ENCODE peak calls at places on chromosomes 12 and 14, in six cellular contexts. R is astrocyte of the spinal cord, Y is kidney, O is adrenal gland, Z is brain microvascular endothelial cell, H is fibroblast of lung. Q is an unnamed sample.

GRCh38 chr12:38904932-38905479 is 385 bp downstream of the CPNE8 start:
- DNase-seq in H (peak), Y (peak), R (peak), Z (peak), O (peak), Q (peak)

GRCh38 chr12:124493809-124494750 is 73.3 kb downstream of the NCOR2 start:
- DNase-seq in O (no peak), Y (peak), R (no peak), H (no peak), Z (no peak), Q (no peak)

GRCh38 chr14:54680636-54681035 is 113.7 kb downstream of the SAMD4A start:
- DNase-seq in R (peak), Y (no peak), Z (no peak), H (no peak), O (no peak), Q (no peak)

GRCh38 chr12:120229071-120229582 is 28.2 kb upstream of the RPLP0 start:
- DNase-seq in O (peak), Y (no peak), H (no peak), Z (no peak), R (no peak), Q (no peak)

GRCh38 chr14:76657404-76657803 is 103.9 kb upstream of the VASH1 start:
- DNase-seq in Y (no peak), R (no peak), O (no peak), Z (no peak), H (no peak), Q (no peak)

GRCh38 chr14:96734076-96734622 is 63.0 kb upstream of the VRK1 start:
- DNase-seq in Z (no peak), O (no peak), H (no peak), R (no peak), Y (no peak), Q (no peak)

GRCh38 chr14:31992051-31992450 is 85.1 kb upstream of the ARHGAP5 start:
- DNase-seq in R (peak), Z (peak), H (peak), Y (no peak), O (no peak), Q (no peak)

GRCh38 chr14:102857444-102857843 is 65.0 kb upstream of the AMN start:
- DNase-seq in Z (no peak), H (peak), O (no peak), R (no peak), Y (no peak), Q (no peak)

GRCh38 chr12:109840349-109841073 is 7.3 kb upstream of the TRPV4 start:
- DNase-seq in Z (no peak), O (no peak), H (no peak), R (no peak), Y (no peak), Q (no peak)

GRCh38 chr14:94769413-94770250 is at the start of gene GSC:
- DNase-seq in Y (peak), H (peak), Z (no peak), R (peak), O (peak), Q (no peak)

GRCh38 chr12:685388-685787 is 22.1 kb upstream of the NINJ2 start:
- DNase-seq in Z (peak), Y (no peak), R (peak), O (no peak), H (peak), Q (no peak)

GRCh38 chr14:69708586-69709169 is 58.3 kb upstream of the SRSF5 start:
- DNase-seq in Y (peak), Z (no peak), H (no peak), O (no peak), R (no peak), Q (no peak)

GRCh38 chr12:54479421-54479820 is 6.0 kb upstream of the GTSF1 start:
- DNase-seq in Z (peak), O (no peak), Y (no peak), R (peak), H (peak), Q (no peak)

GRCh38 chr12:101700299-101700820 is 2.9 kb downstream of the CHPT1 start:
- DNase-seq in O (no peak), H (no peak), R (no peak), Y (no peak), Z (no peak), Q (no peak)

GRCh38 chr12:124686001-124686884 is 118.8 kb upstream of the NCOR2 start:
- DNase-seq in Y (peak), H (peak), O (peak), Z (peak), R (peak), Q (no peak)

GRCh38 chr12:100716949-100717732 is 77.4 kb upstream of the ANO4 start:
- DNase-seq in H (peak), Z (no peak), R (peak), Y (no peak), O (no peak), Q (no peak)

GRCh38 chr12:59657266-59657665 is 61.4 kb downstream of the SLC16A7 start:
- DNase-seq in R (peak), Y (no peak), Z (no peak), H (peak), O (no peak), Q (no peak)

GRCh38 chr14:49594347-49595089 is 4.2 kb upstream of the LRR1 start:
- DNase-seq in R (peak), Z (peak), Y (no peak), O (peak), H (peak), Q (no peak)

GRCh38 chr12:6226002-6226700 is 26.0 kb downstream of the CD9 start:
- DNase-seq in Z (no peak), H (peak), R (peak), Y (no peak), O (peak), Q (no peak)

GRCh38 chr12:92629349-92630065 is 73.3 kb upstream of the PLEKHG7 start:
- DNase-seq in O (peak), H (peak), R (peak), Y (peak), Z (peak), Q (no peak)

GRCh38 chr14:93705513-93706156 is 82.7 kb downstream of the PRIMA1 start:
- DNase-seq in Z (no peak), H (no peak), R (no peak), Y (no peak), O (no peak), Q (no peak)

GRCh38 chr12:68617160-68617926 is 6.6 kb downstream of the RAP1B start:
- DNase-seq in H (peak), O (no peak), Z (peak), Y (no peak), R (peak), Q (no peak)

GRCh38 chr14:60648169-60648933 is 926 bp downstream of the SIX1 start:
- DNase-seq in Y (peak), O (no peak), R (peak), H (no peak), Z (no peak), Q (no peak)

GRCh38 chr12:125492354-125493270 is 427.4 kb downstream of the AACS start:
- DNase-seq in O (no peak), R (no peak), H (no peak), Z (no peak), Y (no peak), Q (no peak)

GRCh38 chr12:111377440-111377839 is 8.5 kb upstream of the PHETA1 start:
- DNase-seq in Y (no peak), H (no peak), R (no peak), O (no peak), Z (no peak), Q (no peak)

GRCh38 chr12:53195516-53196420 is 11.3 kb downstream of the ITGB7 start:
- DNase-seq in Z (no peak), R (no peak), Y (no peak), H (peak), O (no peak), Q (no peak)

GRCh38 chr12:26493656-26494055 is 298.3 kb downstream of the SSPN start:
- DNase-seq in R (no peak), O (no peak), Z (no peak), Y (no peak), H (peak), Q (no peak)

GRCh38 chr14:24895243-24895583 is 154.7 kb downstream of the STXBP6 start:
- DNase-seq in H (peak), Y (no peak), R (no peak), O (no peak), Z (no peak), Q (no peak)

GRCh38 chr12:25241171-25242020 is 9.3 kb downstream of the KRAS start:
- DNase-seq in R (peak), Y (no peak), Z (peak), H (peak), O (no peak), Q (no peak)

GRCh38 chr14:32372154-32372553 is 43.1 kb downstream of the AKAP6 start:
- DNase-seq in O (no peak), H (peak), Z (peak), R (peak), Y (no peak), Q (no peak)

GRCh38 chr12:118495296-118495695 is 118.9 kb downstream of the SUDS3 start:
- DNase-seq in H (no peak), Z (no peak), Y (no peak), R (no peak), O (no peak), Q (no peak)

GRCh38 chr14:67487937-67488893 is at the start of gene TMEM229B:
- DNase-seq in H (no peak), O (peak), Y (peak), Z (peak), R (peak), Q (peak)

GRCh38 chr12:82651489-82651888 is 35.2 kb upstream of the TMTC2 start:
- DNase-seq in R (no peak), H (no peak), Y (no peak), O (no peak), Z (no peak), Q (no peak)

GRCh38 chr12:51974646-51975045 is 23.1 kb downstream of the ACVR1B start:
- DNase-seq in O (no peak), R (no peak), Y (no peak), H (no peak), Z (no peak), Q (no peak)

GRCh38 chr12:31629756-31630732 is 29.4 kb upstream of the ETFBKMT start:
- DNase-seq in H (peak), R (peak), Z (peak), O (peak), Y (peak), Q (no peak)
- H3K4me3 ChIP-seq in H (peak), R (no peak), Z (no peak), O (no peak), Y (no peak), Q (no peak)

GRCh38 chr12:132007041-132007440 is 57.3 kb downstream of the EP400 start:
- DNase-seq in R (no peak), Z (no peak), Y (no peak), O (no peak), H (no peak), Q (no peak)
- H3K4me3 ChIP-seq in R (no peak), Z (no peak), Y (no peak), O (no peak), H (no peak), Q (no peak)

GRCh38 chr12:130242506-130242905 is 80.2 kb downstream of the FZD10 start:
- DNase-seq in R (no peak), Z (no peak), Y (no peak), O (no peak), H (no peak), Q (no peak)
- H3K4me3 ChIP-seq in R (no peak), Z (no peak), Y (no peak), O (no peak), H (no peak), Q (no peak)

GRCh38 chr14:105162374-105162979 is 6.1 kb downstream of the JAG2 start:
- DNase-seq in Y (peak), Z (no peak), R (no peak), O (no peak), H (no peak), Q (no peak)
- H3K4me3 ChIP-seq in Y (no peak), Z (no peak), R (no peak), O (no peak), H (no peak), Q (no peak)

GRCh38 chr12:112798019-112798760 is 6.6 kb downstream of the RPH3A start:
- DNase-seq in H (no peak), O (no peak), Z (no peak), R (no peak), Y (no peak), Q (no peak)
- H3K4me3 ChIP-seq in H (no peak), O (no peak), Z (no peak), R (no peak), Y (no peak), Q (no peak)

DNA sequence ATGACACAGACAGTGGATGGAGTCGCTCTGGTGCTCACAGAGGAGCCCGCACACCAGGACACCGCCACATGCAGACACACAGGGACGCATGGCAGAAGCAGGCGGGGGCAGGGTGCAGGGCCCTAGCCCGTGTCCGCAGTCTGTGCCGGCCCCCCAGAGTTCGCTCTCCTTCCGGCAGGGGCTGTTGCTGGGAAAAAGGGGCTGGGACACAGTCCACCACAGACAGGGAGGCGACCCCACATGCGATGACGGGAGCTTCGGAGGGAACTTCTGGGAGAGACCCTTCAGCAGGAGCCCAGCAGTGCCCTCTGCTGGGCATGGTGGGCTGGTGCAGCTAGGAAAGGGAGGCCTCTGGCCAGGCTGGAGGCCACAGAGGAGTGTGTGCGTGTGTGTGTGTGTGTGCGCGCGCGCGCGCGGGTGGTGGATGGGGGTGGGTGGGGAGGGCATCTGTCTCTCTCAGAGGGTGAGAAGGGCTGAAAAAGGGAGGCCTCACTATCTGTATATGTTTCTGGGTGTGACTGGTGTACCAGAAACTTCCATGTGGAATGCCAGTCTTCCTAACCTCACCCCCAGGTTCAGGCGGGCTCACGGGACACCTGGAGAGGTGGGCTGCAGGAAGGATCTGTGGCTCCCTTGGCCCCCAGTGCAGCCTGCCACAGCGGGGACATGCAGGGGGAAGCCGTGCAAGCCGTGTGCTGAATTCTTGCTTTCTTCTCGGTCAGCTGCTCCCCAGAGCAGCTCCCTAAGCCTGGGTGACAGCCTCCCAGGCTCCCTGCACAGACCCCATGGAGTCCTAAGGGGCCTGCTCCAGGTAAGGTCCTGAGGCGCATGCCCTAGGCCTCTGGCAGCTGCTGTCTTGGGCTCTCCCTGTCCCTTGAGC is 60.7 kb downstream of the PLEKHG3 start:
- DNase-seq in R (peak), Y (peak), Z (peak), O (peak), H (peak), Q (peak)
- H3K4me3 ChIP-seq in R (no peak), Y (peak), Z (peak), O (no peak), H (peak), Q (peak)

DNA sequence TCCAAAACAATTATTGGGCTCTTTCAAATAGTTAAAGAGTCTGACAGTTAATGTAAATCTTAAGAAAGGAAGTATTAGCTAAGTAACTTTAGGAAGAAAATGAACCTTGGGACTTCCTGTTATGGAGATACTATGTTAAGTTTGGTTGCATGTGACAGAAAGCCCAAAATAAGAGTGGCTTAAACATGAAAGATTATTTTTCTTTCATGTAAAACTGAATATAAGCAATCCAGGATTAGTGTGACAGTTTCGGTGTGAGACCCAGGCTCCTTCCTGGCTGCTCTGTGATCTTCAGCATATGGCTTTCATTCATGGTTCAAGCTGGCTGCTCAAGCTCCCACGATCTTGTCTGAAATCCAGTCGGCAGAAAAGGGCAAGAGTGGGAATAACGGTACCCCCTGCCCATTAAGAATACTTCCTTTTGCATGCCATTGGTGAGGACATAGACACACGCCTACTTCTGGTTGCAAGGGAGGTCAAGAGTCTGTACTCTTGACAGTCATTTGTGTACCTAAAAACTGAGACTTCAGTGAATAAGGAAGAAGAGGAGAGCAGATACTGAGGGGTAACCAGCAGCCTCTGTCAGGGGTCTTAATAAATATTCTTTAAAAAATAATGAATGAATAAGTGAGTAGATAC is 2.2 kb upstream of the RPAP3 start:
- DNase-seq in Y (no peak), O (no peak), Z (no peak), R (no peak), H (no peak), Q (no peak)
- H3K4me3 ChIP-seq in Y (no peak), O (no peak), Z (no peak), R (no peak), H (no peak), Q (no peak)

Q was measured in upper lobe of right lung.